ENCODE peak calls at places on chromosome 2, in eight cellular contexts. B is prostate gland, X is A549, E is ovary, D is thyroid gland, Y is GM12878, P is suprapubic skin, U is transverse colon. R is an unnamed sample.

GRCh38 chr2:100752628-100753333 is 67.2 kb upstream of the NPAS2 start:
- DNase-seq in E (no peak), D (no peak), Y (no peak), U (no peak), X (peak; percentile 40), B (no peak), P (no peak), R (no peak)

GRCh38 chr2:30254692-30255015 is 23.3 kb downstream of the LBH start:
- DNase-seq in B (no peak), U (no peak), P (no peak), D (peak; percentile 64), X (no peak), E (no peak), Y (no peak), R (no peak)

GRCh38 chr2:96391828-96392200 is 56.2 kb downstream of the NCAPH start:
- DNase-seq in B (no peak), D (no peak), E (no peak), Y (no peak), P (no peak), X (no peak), U (no peak), R (no peak)

GRCh38 chr2:129717560-129718128 is 261.8 kb upstream of the RAB6C start:
- DNase-seq in Y (no peak), D (peak; percentile 75), B (no peak), P (no peak), X (no peak), E (no peak), U (peak; percentile 17), R (no peak)

GRCh38 chr2:97761192-97761591 is 47.8 kb downstream of the ZAP70 start:
- DNase-seq in Y (no peak), D (no peak), B (no peak), X (no peak), P (no peak), U (no peak), E (no peak), R (no peak)

GRCh38 chr2:230879271-230879882 is 14.6 kb downstream of the ITM2C start:
- DNase-seq in U (peak; percentile 90), P (no peak), B (no peak), E (no peak), X (no peak), D (no peak), Y (no peak), R (peak; percentile 8)

GRCh38 chr2:60567919-60568874 is 14.7 kb upstream of the BCL11A start:
- DNase-seq in Y (no peak), B (no peak), E (no peak), P (no peak), U (no peak), D (no peak), X (no peak), R (no peak)

GRCh38 chr2:167140767-167141166 is 252.5 kb downstream of the XIRP2 start:
- DNase-seq in Y (no peak), E (no peak), P (no peak), U (no peak), D (no peak), B (no peak), X (no peak), R (no peak)

GRCh38 chr2:96789245-96789617 is 26.8 kb upstream of the CNNM3 start:
- DNase-seq in U (no peak), B (no peak), E (no peak), D (no peak), P (no peak), X (no peak), Y (no peak), R (no peak)

GRCh38 chr2:64932327-64933216 is 56.6 kb upstream of the SLC1A4 start:
- DNase-seq in X (no peak), D (no peak), B (no peak), P (no peak), E (no peak), Y (peak; percentile 98), U (no peak), R (no peak)
- H3K4me3 ChIP-seq in X (no peak overlapping the region), D (no peak overlapping the region), B (no peak overlapping the region), P (no peak overlapping the region), E (no peak overlapping the region), Y (peak overlapping the region; percentile 96), U (no peak overlapping the region), R (no peak overlapping the region)

GRCh38 chr2:74505448-74506246 is 1.8 kb downstream of the PCGF1 start:
- DNase-seq in X (no peak), P (no peak), B (no peak), D (no peak), E (no peak), U (no peak), Y (no peak), R (no peak)

GRCh38 chr2:74507926-74508520 is 528 bp upstream of the PCGF1 start:
- DNase-seq in P (peak; percentile 82), Y (no peak), D (peak; percentile 9), E (no peak), B (no peak), U (peak; percentile 55), X (no peak), R (no peak)

GRCh38 chr2:74510272-74510671 is 2.8 kb upstream of the PCGF1 start:
- DNase-seq in Y (no peak), X (no peak), B (no peak), E (no peak), U (no peak), P (no peak), D (no peak), R (no peak)

GRCh38 chr2:74504591-74504990 is 2.9 kb downstream of the PCGF1 start:
- DNase-seq in U (no peak), D (no peak), Y (no peak), P (no peak), X (no peak), B (no peak), E (no peak), R (no peak)

DNA sequence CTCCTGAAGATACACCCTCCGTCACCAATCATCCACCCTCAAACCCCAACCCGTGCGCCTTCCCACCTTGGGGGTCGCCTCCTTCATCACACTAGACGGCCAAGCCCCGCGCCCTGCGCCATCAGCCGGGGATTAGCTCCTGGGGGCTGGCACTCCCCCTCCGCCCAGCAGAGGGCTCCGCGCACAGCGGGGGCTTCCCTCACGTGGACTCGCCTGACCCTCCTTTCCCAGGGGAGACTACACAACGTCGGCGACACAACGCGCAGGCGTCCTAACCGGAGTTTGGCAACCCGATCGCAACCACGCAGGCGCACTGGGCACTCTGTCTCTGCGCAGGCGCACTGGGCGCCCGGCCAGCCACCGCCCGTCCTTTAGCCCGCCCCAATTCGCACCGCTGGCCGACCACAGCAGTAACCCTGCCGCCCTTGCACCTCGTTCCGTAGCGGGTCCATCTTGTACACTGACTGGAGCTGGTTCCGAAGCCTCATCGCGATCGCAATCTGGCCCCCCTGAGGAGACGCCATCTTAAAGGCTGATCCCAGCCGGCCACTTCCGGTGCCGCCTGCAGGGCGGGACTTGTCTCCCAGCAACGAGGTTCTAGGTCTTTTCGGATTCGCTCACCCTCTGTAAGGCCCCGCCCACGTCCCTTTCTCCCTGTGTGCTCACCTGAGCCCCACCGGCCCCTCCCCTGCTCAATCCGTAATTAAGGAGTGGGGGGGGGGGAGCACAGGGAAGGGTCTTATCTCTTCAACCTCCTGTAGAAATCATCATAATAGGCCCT is at the start of gene PCGF1:
- DNase-seq in X (peak; percentile 97), U (peak; percentile 100), Y (peak; percentile 95), D (peak; percentile 100), P (peak; percentile 99), B (peak; percentile 99), E (peak; percentile 100), R (peak; percentile 100)
- TF ChIP-seq POLR2A in X (peak; percentile 77), U (peak; percentile 75), Y (peak; percentile 94), D (no peak), P (no peak), B (peak; percentile 39), E (peak; percentile 22), R (no peak)

GRCh38 chr2:119657486-119658145 is 21.4 kb upstream of the TMEM177 start:
- DNase-seq in U (no peak), Y (no peak), X (no peak), P (no peak), E (no peak), D (no peak), B (no peak), R (no peak)

GRCh38 chr2:119662297-119662696 is 16.7 kb upstream of the TMEM177 start:
- DNase-seq in U (no peak), Y (no peak), B (no peak), D (no peak), E (no peak), P (no peak), X (no peak), R (no peak)

GRCh38 chr2:119659601-119660342 is 19.2 kb upstream of the TMEM177 start:
- DNase-seq in U (peak; percentile 42), X (no peak), P (no peak), B (no peak), Y (no peak), D (peak; percentile 59), E (peak; percentile 18), R (no peak)

GRCh38 chr2:119660343-119660658 is 18.7 kb upstream of the TMEM177 start:
- DNase-seq in U (no peak), P (no peak), B (no peak), Y (no peak), X (no peak), D (no peak), E (no peak), R (no peak)
- H3K4me3 ChIP-seq in U (no peak overlapping the region), P (no peak overlapping the region), B (no peak overlapping the region), Y (no peak overlapping the region), X (no peak overlapping the region), D (no peak overlapping the region), E (no peak overlapping the region), R (no peak overlapping the region)

DNA sequence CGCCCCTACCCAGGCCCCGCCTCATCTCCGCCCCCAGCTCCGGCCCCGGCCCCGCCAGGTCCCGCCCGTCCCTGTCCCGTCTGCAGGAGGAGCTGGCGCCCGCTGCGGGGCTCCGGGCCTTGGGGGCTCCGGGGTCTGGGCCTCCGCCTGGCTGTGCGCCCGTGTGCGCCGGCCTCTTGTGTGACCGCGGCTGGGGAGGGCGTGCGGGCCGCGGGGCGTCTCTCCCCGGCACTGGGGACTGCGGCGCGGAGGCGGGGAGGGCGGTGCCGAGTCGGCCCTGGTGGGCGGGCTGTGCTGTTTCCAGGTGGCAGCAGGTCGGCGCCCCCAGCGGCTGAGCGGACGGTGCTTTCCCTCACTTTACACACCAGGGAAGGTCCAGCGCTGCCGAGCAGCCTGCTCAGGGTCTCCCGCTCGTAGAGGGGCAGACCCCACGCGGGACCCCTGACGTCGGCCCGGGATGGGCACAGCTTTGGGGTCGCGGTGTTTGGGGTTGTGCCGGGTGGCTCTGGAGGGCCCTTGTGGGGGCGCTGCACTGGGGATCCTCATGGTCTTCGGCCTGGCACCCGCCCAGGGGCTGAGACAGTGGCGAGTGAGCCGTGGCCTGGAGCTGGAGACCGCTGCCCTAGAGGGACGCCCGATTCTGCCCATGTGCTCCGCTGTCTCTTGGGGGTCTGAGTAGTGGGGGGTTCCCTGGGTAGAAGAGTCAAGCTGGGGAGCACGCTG is 727 bp downstream of the ING5 start:
- DNase-seq in Y (peak; percentile 37), U (peak; percentile 88), E (peak; percentile 89), B (peak; percentile 85), D (peak; percentile 89), P (peak; percentile 90), X (peak; percentile 80), R (peak; percentile 86)
- TF ChIP-seq POLR2A in Y (peak; percentile 75), U (no peak), E (no peak), B (no peak), D (no peak), P (no peak), X (no peak), R (no peak)

GRCh38 chr2:176080540-176081355 is 3.0 kb downstream of the EVX2 start:
- DNase-seq in E (no peak), P (no peak), Y (no peak), B (no peak), D (no peak), X (no peak), U (peak; percentile 49), R (no peak)
- H3K4me3 ChIP-seq in E (no peak overlapping the region), P (peak overlapping the region; percentile 41), Y (no peak overlapping the region), B (peak overlapping the region; percentile 33), D (no peak overlapping the region), X (peak overlapping the region; percentile 49), U (peak overlapping the region; percentile 21), R (peak overlapping the region; percentile 1)